ENCODE peak calls at places on chromosomes 1 and 21, in four cellular contexts. N is astrocyte of the cerebellum; R is activated CD4-positive, alpha-beta T cell treated with anti-CD3 and anti-CD28 coated beads, Interleukin-2, amount 50 U/mL, for 24 hours; E is HCEC 1CT. Q is an unnamed sample.

GRCh38 chr1:32766328-32766972 is 50.7 kb downstream of the YARS1 start:
- DNase-seq in N (no peak), R (no peak), E (no peak), Q (no peak)

GRCh38 chr1:33612877-33613487 is 140.5 kb downstream of the ZSCAN20 start:
- DNase-seq in N (peak), R (peak), E (peak), Q (peak)

GRCh38 chr1:7410156-7410555 is 360.9 kb upstream of the VAMP3 start:
- DNase-seq in N (no peak), R (no peak), E (no peak), Q (no peak)

GRCh38 chr21:35020446-35020845 is 28.7 kb downstream of the RUNX1 start:
- DNase-seq in N (no peak), R (no peak), E (no peak), Q (no peak)

GRCh38 chr1:69991644-69992043 is 213.7 kb downstream of the LRRC40 start:
- DNase-seq in N (no peak), R (no peak), E (no peak), Q (peak)

GRCh38 chr1:201622824-201623223 is 83.9 kb downstream of the NAV1 start:
- DNase-seq in N (no peak), R (no peak), E (no peak), Q (no peak)

GRCh38 chr1:205666372-205667166 is 13.7 kb downstream of the SLC45A3 start:
- DNase-seq in N (no peak), R (no peak), E (no peak), Q (no peak)

GRCh38 chr1:72397786-72398185 is 115.4 kb upstream of the NEGR1 start:
- DNase-seq in N (peak), R (no peak), E (peak), Q (peak)

GRCh38 chr1:234231893-234232276 is 141.4 kb upstream of the COA6 start:
- DNase-seq in N (no peak), R (no peak), E (no peak), Q (no peak)